ENCODE peak calls at places on chromosome 12, in seven cellular contexts. N, V, X, I, H, B and Z are unnamed samples.

GRCh38 chr12:107884769-107885694 is 110.5 kb downstream of the ASCL4 start:
- DNase-seq in N (peak), V (peak), X (peak), I (peak), H (peak), B (peak), Z (peak)

GRCh38 chr12:108457734-108458361 is 57.2 kb upstream of the FICD start:
- DNase-seq in N (no peak), V (no peak), X (no peak), I (no peak), H (no peak), B (peak), Z (no peak)

GRCh38 chr12:62793256-62794217 is 141.4 kb downstream of the PPM1H start:
- DNase-seq in N (peak), V (peak), X (peak), I (peak), H (peak), B (peak), Z (peak)

GRCh38 chr12:13375583-13376413 is 179.3 kb downstream of the EMP1 start:
- DNase-seq in N (peak), V (no peak), X (no peak), I (no peak), H (no peak), B (no peak), Z (no peak)

GRCh38 chr12:59668678-59669077 is 72.8 kb downstream of the SLC16A7 start:
- DNase-seq in N (no peak), V (no peak), X (no peak), I (no peak), H (no peak), B (no peak), Z (no peak)

GRCh38 chr12:71972441-71973074 is 33.9 kb downstream of the TPH2 start:
- DNase-seq in N (peak), V (no peak), X (no peak), I (no peak), H (no peak), B (no peak), Z (no peak)

GRCh38 chr12:109959411-109960093 is 36.6 kb downstream of the GIT2 start:
- DNase-seq in N (no peak), V (no peak), X (no peak), I (no peak), H (no peak), B (no peak), Z (no peak)

GRCh38 chr12:6494968-6495367 is 1.1 kb downstream of the NCAPD2 start:
- DNase-seq in N (peak), V (no peak), X (no peak), I (no peak), H (no peak), B (peak), Z (no peak)

GRCh38 chr12:87953257-87953860 is 75.8 kb downstream of the C12orf50 start:
- DNase-seq in N (peak), V (peak), X (peak), I (peak), H (no peak), B (peak), Z (peak)

GRCh38 chr12:13234045-13234641 is 37.6 kb downstream of the EMP1 start:
- DNase-seq in N (peak), V (peak), X (no peak), I (peak), H (peak), B (peak), Z (peak)

GRCh38 chr12:120771097-120771496 is 45.5 kb downstream of the ACADS start:
- DNase-seq in N (no peak), V (no peak), X (no peak), I (no peak), H (no peak), B (no peak), Z (no peak)
- H3K4me3 ChIP-seq in N (no peak), V (no peak), X (no peak), I (no peak), H (no peak), B (no peak), Z (no peak)

DNA sequence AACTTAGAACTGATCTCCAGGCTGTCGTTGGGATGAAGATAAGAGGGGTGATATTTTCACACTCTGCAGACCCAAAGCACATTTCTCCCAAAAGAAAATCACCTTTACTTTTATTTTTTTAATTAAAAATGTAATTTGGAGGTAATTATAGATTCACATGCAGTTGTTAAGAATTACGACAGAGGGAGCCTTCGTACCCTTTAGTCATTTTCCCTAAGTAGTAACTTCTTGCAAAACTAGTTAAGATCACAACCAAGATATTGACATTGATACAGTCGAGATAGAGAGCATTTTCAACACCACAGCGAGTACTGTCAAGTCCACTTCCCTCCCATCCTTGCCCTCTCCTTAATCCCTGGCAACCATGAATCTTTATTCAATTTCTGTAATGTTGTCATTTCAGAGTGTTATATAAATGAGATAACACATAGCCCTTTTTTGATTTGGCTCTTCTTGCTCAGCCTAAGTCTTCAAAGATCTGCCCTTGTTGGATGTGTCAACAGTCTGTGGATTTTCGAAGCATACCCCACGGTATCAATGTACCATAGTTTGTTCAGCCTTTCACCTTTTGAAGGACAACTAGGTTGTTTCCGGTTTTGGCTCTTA is 39.6 kb downstream of the DNAH10 start:
- DNase-seq in N (peak), V (no peak), X (peak), I (peak), H (no peak), B (peak), Z (peak)
- TF ChIP-seq CTCF in N (peak), V (no peak), X (peak), I (peak), H (peak), B (peak), Z (peak)

DNA sequence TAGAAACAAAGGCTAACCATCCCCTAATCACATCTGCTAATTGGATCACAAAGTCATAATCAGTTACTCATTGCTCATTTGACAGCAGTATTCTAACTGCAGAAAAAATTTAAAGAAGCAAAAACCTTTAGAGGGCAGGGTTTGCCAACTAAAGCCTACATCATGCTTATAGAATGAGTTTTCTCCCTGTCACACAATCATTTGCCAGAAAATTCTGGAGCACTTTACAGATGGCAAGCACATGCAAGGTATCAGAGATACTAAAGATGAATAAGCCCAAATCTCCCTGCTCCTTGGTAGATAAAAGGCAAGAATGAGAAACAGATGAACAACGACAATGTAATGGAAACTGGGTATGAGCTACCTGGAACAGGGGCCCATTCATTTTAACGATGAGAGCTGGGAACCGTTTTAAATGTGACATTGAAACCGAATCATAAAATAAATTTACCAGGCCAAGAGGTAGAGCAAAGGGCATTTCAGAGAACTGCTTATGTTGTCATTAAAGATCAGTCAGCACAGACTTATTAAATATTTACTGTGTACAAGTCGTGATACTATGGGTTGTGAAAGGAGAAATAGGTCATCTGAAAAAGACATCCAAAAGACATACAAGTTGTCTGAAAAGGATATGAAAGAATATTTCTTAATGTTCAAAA is 211.4 kb upstream of the ABCD2 start:
- DNase-seq in N (no peak), V (no peak), X (peak), I (no peak), H (no peak), B (peak), Z (no peak)
- H3K4me3 ChIP-seq in N (no peak), V (no peak), X (no peak), I (no peak), H (no peak), B (no peak), Z (no peak)

GRCh38 chr12:15584366-15585041 is 204.7 kb downstream of the EPS8 start:
- DNase-seq in N (peak), V (peak), X (peak), I (peak), H (peak), B (peak), Z (peak)

GRCh38 chr12:15575797-15576560 is 213.2 kb downstream of the EPS8 start:
- DNase-seq in N (no peak), V (no peak), X (peak), I (no peak), H (no peak), B (no peak), Z (no peak)

GRCh38 chr12:15583804-15584203 is 205.4 kb downstream of the EPS8 start:
- DNase-seq in N (no peak), V (no peak), X (no peak), I (no peak), H (no peak), B (no peak), Z (no peak)

GRCh38 chr12:15581006-15581405 is 208.2 kb downstream of the EPS8 start:
- DNase-seq in N (no peak), V (no peak), X (no peak), I (no peak), H (no peak), B (no peak), Z (peak)

DNA sequence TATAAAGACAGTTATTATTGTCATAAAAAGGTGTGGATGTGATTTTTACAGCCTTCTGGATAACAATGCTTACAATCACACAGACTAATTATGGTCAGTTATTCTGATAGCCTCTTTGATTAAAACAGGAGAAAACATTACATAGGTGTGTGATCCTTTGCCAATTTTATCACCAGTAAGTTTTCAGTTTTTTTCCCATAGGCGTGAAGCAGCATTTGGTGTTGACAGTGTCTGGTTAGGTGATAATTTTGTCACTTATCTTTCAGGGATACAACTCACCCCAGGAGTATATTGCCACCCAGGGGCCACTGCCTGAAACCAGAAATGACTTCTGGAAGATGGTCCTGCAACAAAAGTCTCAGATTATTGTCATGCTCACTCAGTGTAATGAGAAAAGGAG is 208.8 kb downstream of the EPS8 start:
- DNase-seq in N (no peak), V (no peak), X (no peak), I (no peak), H (no peak), B (no peak), Z (no peak)
- TF ChIP-seq CTCF in N (no peak), V (no peak), X (no peak), I (peak), H (no peak), B (peak), Z (no peak)

GRCh38 chr12:54029529-54030441 is 1.5 kb downstream of the HOXC6 start:
- DNase-seq in N (no peak), V (no peak), X (no peak), I (no peak), H (no peak), B (no peak), Z (no peak)
- H3K4me3 ChIP-seq in N (no peak), V (no peak), X (no peak), I (no peak), H (no peak), B (peak), Z (no peak)

GRCh38 chr12:4383304-4383865 is 3.9 kb upstream of the FGF23 start:
- DNase-seq in N (no peak), V (peak), X (no peak), I (no peak), H (no peak), B (no peak), Z (no peak)
- TF ChIP-seq CTCF in N (no peak), V (peak), X (no peak), I (no peak), H (no peak), B (no peak), Z (no peak)

DNA sequence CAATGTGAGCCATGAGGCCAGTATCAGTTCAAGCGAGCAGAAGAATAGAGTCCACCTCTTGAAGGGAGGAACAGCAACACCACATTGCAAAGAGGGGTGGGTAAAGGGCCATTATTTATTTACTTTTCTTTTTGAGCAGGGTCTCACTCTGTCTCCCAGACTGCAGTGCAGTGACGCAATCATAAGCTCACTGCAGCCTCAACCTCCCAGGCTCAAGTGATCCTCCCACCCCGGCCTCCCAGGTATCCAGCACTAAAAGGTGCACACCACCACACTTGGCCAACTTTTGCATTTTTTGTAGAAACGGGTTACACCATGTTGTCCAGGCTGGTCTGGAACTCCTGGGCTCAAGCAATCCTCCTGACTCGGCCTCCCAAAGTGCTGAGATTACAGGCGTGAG is 42.9 kb upstream of the CIT start:
- DNase-seq in N (no peak), V (no peak), X (no peak), I (no peak), H (no peak), B (no peak), Z (no peak)
- H3K4me3 ChIP-seq in N (no peak), V (no peak), X (no peak), I (no peak), H (no peak), B (no peak), Z (no peak)

DNA sequence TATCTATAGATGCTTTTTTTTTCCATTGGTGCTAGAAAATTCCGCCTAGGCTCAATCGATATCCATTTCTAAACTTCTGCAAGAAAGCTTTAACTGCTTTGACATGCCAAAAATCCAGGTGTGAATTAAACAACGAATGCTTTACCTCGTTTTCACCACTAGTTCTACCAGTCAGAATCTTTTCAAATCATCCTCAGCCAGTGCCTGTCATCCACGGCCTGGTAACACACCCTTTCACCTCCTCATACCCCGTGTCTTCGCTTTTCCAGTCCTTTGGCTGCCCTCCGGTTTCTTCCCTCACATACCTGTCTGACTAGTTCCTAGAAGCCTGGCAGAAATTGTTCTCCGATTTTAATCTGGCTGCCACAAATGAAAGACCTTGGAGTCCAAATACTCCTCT is 1.4 kb upstream of the PHC1 start:
- DNase-seq in N (peak), V (peak), X (no peak), I (no peak), H (peak), B (peak), Z (no peak)
- TF ChIP-seq CTCF in N (peak), V (no peak), X (no peak), I (no peak), H (no peak), B (no peak), Z (no peak)